ENCODE peak calls at places on chromosomes 13 and 19, in eight cellular contexts. D is aorta, S is SJSA1, F is K562, M is ovary, I is upper lobe of right lung, X is mammary epithelial cell, E is GM23248. A is an unnamed sample.

GRCh38 chr13:25911020-25911419 is 140.8 kb downstream of the SHISA2 start:
- DNase-seq in E (no peak), X (no peak), I (no peak), M (no peak), F (no peak), S (no peak), D (no peak), A (no peak)

GRCh38 chr13:98519976-98520375 is 56.9 kb downstream of the STK24 start:
- DNase-seq in F (no peak), M (no peak), D (no peak), S (no peak), E (no peak), I (no peak), X (no peak), A (no peak)

GRCh38 chr13:19726611-19727010 is 56.1 kb downstream of the PSPC1 start:
- DNase-seq in I (no peak), M (no peak), X (no peak), F (no peak), E (peak; percentile 28), S (no peak), D (no peak), A (no peak)

GRCh38 chr13:28819046-28819747 is 942 bp upstream of the MTUS2 start:
- DNase-seq in X (peak; percentile 26), D (peak; percentile 45), M (no peak), I (no peak), F (no peak), E (peak; percentile 56), S (peak; percentile 2), A (peak; percentile 75)

GRCh38 chr19:42206871-42207755 is 10.4 kb downstream of the DEDD2 start:
- DNase-seq in M (no peak), D (no peak), I (no peak), X (peak; percentile 71), S (no peak), E (peak; percentile 71), F (peak; percentile 78), A (no peak)

GRCh38 chr13:26629260-26629659 is 71.8 kb downstream of the WASF3 start:
- DNase-seq in X (no peak), D (no peak), F (peak; percentile 6), E (peak; percentile 37), S (no peak), I (no peak), M (no peak), A (no peak)

GRCh38 chr13:75754936-75755335 is 118.8 kb downstream of the LMO7 start:
- DNase-seq in E (no peak), F (no peak), I (no peak), S (no peak), M (no peak), X (no peak), D (no peak), A (no peak)

GRCh38 chr13:22926176-22927007 is 254.4 kb upstream of the SGCG start:
- DNase-seq in I (peak; percentile 88), S (no peak), E (peak; percentile 28), D (peak; percentile 87), F (peak; percentile 88), X (no peak), M (peak; percentile 90), A (no peak)

GRCh38 chr13:94640676-94641075 is 39.0 kb downstream of the GPR180 start:
- DNase-seq in M (no peak), X (peak; percentile 41), F (no peak), D (no peak), I (no peak), E (peak; percentile 36), S (no peak), A (no peak)

GRCh38 chr13:105196052-105196451 is 1339.4 kb downstream of the EFNB2 start:
- DNase-seq in D (no peak), E (peak; percentile 0), F (no peak), S (peak; percentile 69), X (no peak), I (no peak), M (no peak), A (no peak)

GRCh38 chr13:114111577-114111976 is 20.8 kb downstream of the RASA3 start:
- DNase-seq in E (peak; percentile 56), F (no peak), D (no peak), X (no peak), M (no peak), I (peak; percentile 10), S (no peak), A (no peak)

GRCh38 chr13:114113961-114114360 is 18.5 kb downstream of the RASA3 start:
- DNase-seq in F (no peak), I (peak; percentile 15), X (no peak), D (peak; percentile 36), M (no peak), E (no peak), S (no peak), A (no peak)

GRCh38 chr13:114115191-114115671 is 17.2 kb downstream of the RASA3 start:
- DNase-seq in M (no peak), I (peak; percentile 85), S (peak; percentile 83), X (peak; percentile 19), D (peak; percentile 86), F (peak; percentile 45), E (peak; percentile 90), A (no peak)

GRCh38 chr13:114112231-114112825 is 20.1 kb downstream of the RASA3 start:
- DNase-seq in E (no peak), D (peak; percentile 35), F (no peak), I (peak; percentile 41), X (no peak), M (no peak), S (no peak), A (no peak)

GRCh38 chr13:114112826-114113322 is 19.5 kb downstream of the RASA3 start:
- DNase-seq in S (no peak), F (no peak), I (peak; percentile 48), E (no peak), X (no peak), D (peak; percentile 36), M (no peak), A (no peak)
- H3K4me1 ChIP-seq in S (peaks cover 34% of the 10 kb centered on the region), F (peaks cover 11% of the 10 kb centered on the region), I (peaks cover 21% of the 10 kb centered on the region), E (peaks cover 40% of the 10 kb centered on the region), X (peaks cover 13% of the 10 kb centered on the region), D (no peaks in the 10 kb centered on the region), M (peaks cover 6% of the 10 kb centered on the region), A (peaks cover 60% of the 10 kb centered on the region)

GRCh38 chr13:40123962-40124647 is 468.6 kb downstream of the COG6 start:
- DNase-seq in E (no peak), M (no peak), S (no peak), X (no peak), F (no peak), D (no peak), I (no peak), A (no peak)

GRCh38 chr13:40127476-40127875 is 472.0 kb downstream of the COG6 start:
- DNase-seq in X (no peak), I (no peak), S (no peak), E (no peak), F (no peak), M (no peak), D (no peak), A (no peak)

GRCh38 chr13:40124648-40125045 is 469.2 kb downstream of the COG6 start:
- DNase-seq in E (no peak), D (no peak), X (no peak), S (no peak), I (no peak), F (no peak), M (no peak), A (no peak)

GRCh38 chr13:40126301-40127085 is 471.0 kb downstream of the COG6 start:
- DNase-seq in X (no peak), M (no peak), I (no peak), D (no peak), S (no peak), E (no peak), F (no peak), A (no peak)

GRCh38 chr13:40125336-40125735 is 469.9 kb downstream of the COG6 start:
- DNase-seq in S (no peak), D (no peak), M (no peak), F (no peak), X (no peak), I (no peak), E (no peak), A (no peak)
- H3K4me3 ChIP-seq in S (no peak overlapping the region), D (no peak overlapping the region), M (no peak overlapping the region), F (no peak overlapping the region), X (no peak overlapping the region), I (no peak overlapping the region), E (no peak overlapping the region), A (no peak overlapping the region)

DNA sequence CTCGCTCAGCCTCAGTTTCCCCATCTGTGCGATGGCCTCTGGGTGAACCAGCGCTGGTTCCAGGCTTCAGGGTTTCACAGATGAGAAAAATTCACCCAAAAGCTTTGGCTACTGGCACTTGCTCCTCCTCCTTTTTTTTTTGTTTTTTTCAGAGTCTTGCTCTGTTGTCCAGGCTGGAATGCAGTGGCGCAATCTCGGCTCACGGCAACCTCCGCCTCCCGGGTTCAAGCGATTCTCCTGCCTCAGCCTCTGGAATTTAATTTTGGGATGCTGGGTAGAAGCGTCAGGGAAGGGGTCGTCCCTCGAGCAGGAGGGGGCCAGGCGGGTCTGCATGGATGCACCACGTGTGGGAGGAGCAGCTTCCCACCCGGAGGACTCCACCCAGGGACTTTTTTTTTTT is 7.0 kb downstream of the PRSS57 start:
- DNase-seq in I (no peak), D (no peak), F (no peak), X (no peak), S (no peak), M (no peak), E (no peak), A (no peak)
- H3K4me1 ChIP-seq in I (no peaks in the 10 kb centered on the region), D (no peaks in the 10 kb centered on the region), F (no peaks in the 10 kb centered on the region), X (no peaks in the 10 kb centered on the region), S (no peaks in the 10 kb centered on the region), M (no peaks in the 10 kb centered on the region), E (no peaks in the 10 kb centered on the region), A (no peaks in the 10 kb centered on the region)

GRCh38 chr19:33868076-33868735 is 71.5 kb downstream of the KCTD15 start:
- DNase-seq in X (no peak), E (peak; percentile 24), M (no peak), I (no peak), F (no peak), S (no peak), D (no peak), A (peak; percentile 82)

GRCh38 chr19:33865306-33865705 is 68.6 kb downstream of the KCTD15 start:
- DNase-seq in S (no peak), E (no peak), X (no peak), D (no peak), I (no peak), M (no peak), F (no peak), A (peak; percentile 55)

GRCh38 chr19:33866696-33867095 is 70.0 kb downstream of the KCTD15 start:
- DNase-seq in I (no peak), E (no peak), F (no peak), X (no peak), M (no peak), D (no peak), S (no peak), A (peak; percentile 83)

GRCh38 chr19:33871605-33872004 is 74.9 kb downstream of the KCTD15 start:
- DNase-seq in D (no peak), I (no peak), E (no peak), F (no peak), M (no peak), X (no peak), S (no peak), A (no peak)

DNA sequence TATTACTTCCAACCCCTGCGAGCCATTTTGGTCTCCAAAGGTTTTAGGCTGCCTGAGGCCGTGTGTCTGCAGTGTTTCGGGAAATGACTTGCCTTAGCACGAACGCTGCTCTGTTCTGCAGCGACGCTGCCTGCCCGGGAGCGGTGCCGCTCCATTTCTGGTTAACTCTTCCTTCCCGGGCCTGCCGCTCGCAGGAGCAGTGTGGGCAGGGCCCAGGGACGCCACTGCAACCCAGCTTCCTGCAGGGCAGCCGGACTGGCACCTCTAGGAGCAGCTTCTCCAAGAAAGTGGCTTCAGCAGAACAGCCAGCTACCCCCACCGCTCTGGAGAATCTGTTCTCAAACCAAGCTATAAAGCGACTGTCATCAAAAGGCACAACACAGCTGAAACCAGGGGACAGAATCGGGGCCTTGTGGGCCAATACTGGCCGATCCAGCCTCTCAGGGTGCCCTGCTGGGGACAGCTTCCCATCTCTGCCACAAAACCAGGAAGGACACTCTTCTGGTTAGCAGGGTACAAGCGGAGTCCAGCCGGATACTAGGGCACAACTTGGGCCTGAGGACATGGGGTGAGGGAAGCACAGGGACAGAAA is 72.2 kb downstream of the KCTD15 start:
- DNase-seq in I (no peak), D (peak; percentile 63), X (peak; percentile 50), E (peak; percentile 67), S (no peak), M (no peak), F (no peak), A (peak; percentile 90)
- H3K4me3 ChIP-seq in I (peak overlapping the region; percentile 32), D (no peak overlapping the region), X (no peak overlapping the region), E (peak overlapping the region; percentile 59), S (no peak overlapping the region), M (no peak overlapping the region), F (no peak overlapping the region), A (peak overlapping the region; percentile 33)